ENCODE peak calls at places on chromosomes 6 and 20, in four cellular contexts. C, Y, N and W are unnamed samples.

GRCh38 chr6:85354761-85355618 is 94.9 kb upstream of the NT5E start:
- DNase-seq in N (peak; percentile 74), Y (no peak), C (peak; percentile 14), W (peak; percentile 7)

GRCh38 chr6:43269273-43270007 is 26.2 kb downstream of the TTBK1 start:
- DNase-seq in C (no peak), Y (peak; percentile 88), N (no peak), W (no peak)

GRCh38 chr6:37134622-37135191 is 35.2 kb upstream of the PIM1 start:
- DNase-seq in Y (no peak), N (peak; percentile 97), C (no peak), W (no peak)

GRCh38 chr6:111765681-111766523 is 107.3 kb downstream of the FYN start:
- DNase-seq in Y (no peak), C (no peak), N (no peak), W (no peak)

GRCh38 chr6:79544939-79545450 is 7.8 kb upstream of the LCA5 start:
- DNase-seq in N (peak; percentile 100), Y (no peak), C (no peak), W (peak; percentile 56)

GRCh38 chr20:10250902-10251301 is 32.3 kb downstream of the SNAP25 start:
- DNase-seq in C (no peak), Y (no peak), N (no peak), W (no peak)

GRCh38 chr20:29874476-29875202 is 1382.8 kb upstream of the DEFB115 start:
- DNase-seq in N (no peak), C (no peak), Y (peak; percentile 25), W (no peak)

GRCh38 chr6:100565439-100566104 is 100.9 kb upstream of the SIM1 start:
- DNase-seq in Y (no peak), N (no peak), C (no peak), W (no peak)

GRCh38 chr6:163635731-163636344 is 221.3 kb downstream of the QKI start:
- DNase-seq in N (no peak), Y (no peak), C (no peak), W (no peak)

GRCh38 chr6:116229287-116229913 is 24.5 kb downstream of the TSPYL4 start:
- DNase-seq in C (no peak), Y (no peak), N (peak; percentile 95), W (peak; percentile 95)

GRCh38 chr6:100311707-100312266 is 152.9 kb downstream of the SIM1 start:
- DNase-seq in Y (no peak), C (no peak), N (no peak), W (no peak)

GRCh38 chr6:142013286-142013685 is 119.4 kb upstream of the GJE1 start:
- DNase-seq in N (peak; percentile 59), C (no peak), Y (no peak), W (no peak)

GRCh38 chr6:56246941-56247653 is at the start of gene COL21A1:
- DNase-seq in N (no peak), C (no peak), Y (peak; percentile 68), W (peak; percentile 63)

GRCh38 chr6:56953597-56954388 is 1.1 kb upstream of the BEND6 start:
- DNase-seq in Y (peak; percentile 32), C (no peak), N (no peak), W (no peak)

GRCh38 chr6:36874016-36874442 is 574 bp downstream of the PPIL1 start:
- DNase-seq in Y (no peak), N (no peak), C (no peak), W (no peak)

GRCh38 chr6:53361549-53362031 is 12.8 kb upstream of the ELOVL5 start:
- DNase-seq in C (peak; percentile 57), N (peak; percentile 26), Y (no peak), W (no peak)

GRCh38 chr6:37099442-37099841 is 70.5 kb upstream of the PIM1 start:
- DNase-seq in N (no peak), C (no peak), Y (no peak), W (no peak)

GRCh38 chr20:43383026-43383795 is 74.5 kb upstream of the SRSF6 start:
- DNase-seq in C (no peak), Y (no peak), N (no peak), W (no peak)

GRCh38 chr6:37538107-37538506 is 38.4 kb upstream of the CCDC167 start:
- DNase-seq in Y (no peak), N (no peak), C (no peak), W (no peak)

GRCh38 chr6:146785001-146785585 is 186.3 kb downstream of the ADGB start:
- DNase-seq in Y (no peak), N (peak; percentile 53), C (no peak), W (no peak)

GRCh38 chr20:3846740-3847418 is at the start of gene MAVS:
- DNase-seq in N (peak; percentile 39), C (peak; percentile 67), Y (peak; percentile 98), W (peak; percentile 80)
- H3K27ac ChIP-seq in N (peak within 1 kb of the TSS; percentile 55), C (peak within 1 kb of the TSS; percentile 60), Y (peak within 1 kb of the TSS; percentile 94), W (peak within 1 kb of the TSS; percentile 93)

GRCh38 chr6:127458190-127458589 is 999 bp downstream of the KIAA0408 start:
- DNase-seq in Y (no peak), C (no peak), N (no peak), W (no peak)

GRCh38 chr6:127459231-127459641 is at the start of gene KIAA0408:
- DNase-seq in Y (no peak), N (peak; percentile 59), C (no peak), W (no peak)

GRCh38 chr6:127460465-127460864 is 1.3 kb upstream of the KIAA0408 start:
- DNase-seq in N (no peak), C (no peak), Y (no peak), W (no peak)

GRCh38 chr6:127457444-127458064 is 1.6 kb downstream of the KIAA0408 start:
- DNase-seq in Y (no peak), C (no peak), N (peak; percentile 27), W (no peak)

DNA sequence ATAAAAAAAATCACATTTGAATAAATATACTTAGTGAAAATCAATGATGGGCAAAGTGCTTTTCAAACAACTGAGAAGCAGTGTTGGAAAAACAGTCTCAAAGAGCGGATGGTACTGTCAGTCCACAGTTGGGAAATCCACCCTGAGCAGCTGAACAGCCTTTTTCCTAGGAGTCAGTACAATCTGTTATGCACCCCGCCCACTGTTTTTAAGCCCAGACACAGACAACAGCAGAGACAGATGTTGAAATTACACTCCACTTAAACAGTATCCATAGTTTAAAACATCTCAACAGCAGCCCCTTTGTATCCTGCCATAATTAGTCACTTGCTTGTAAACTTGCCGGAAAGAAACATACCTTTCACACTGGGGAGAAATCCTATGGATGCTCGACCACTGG is 372 bp downstream of the KIAA0408 start:
- DNase-seq in Y (no peak), C (no peak), N (peak; percentile 42), W (no peak)
- H3K27ac ChIP-seq in Y (peak overlapping the region; percentile 67), C (no peak overlapping the region), N (peak overlapping the region; percentile 38), W (no peak overlapping the region)

GRCh38 chr20:24236204-24236603 is 233.2 kb upstream of the SYNDIG1 start:
- DNase-seq in N (no peak), Y (peak; percentile 7), C (no peak), W (no peak)

GRCh38 chr20:24245093-24245492 is 224.3 kb upstream of the SYNDIG1 start:
- DNase-seq in Y (no peak), N (no peak), C (no peak), W (no peak)

GRCh38 chr20:24242763-24243162 is 226.7 kb upstream of the SYNDIG1 start:
- DNase-seq in Y (no peak), C (no peak), N (no peak), W (no peak)

GRCh38 chr20:24236963-24237362 is 232.5 kb upstream of the SYNDIG1 start:
- DNase-seq in N (no peak), Y (no peak), C (no peak), W (no peak)

GRCh38 chr20:24241466-24241865 is 228.0 kb upstream of the SYNDIG1 start:
- DNase-seq in N (no peak), Y (no peak), C (no peak), W (no peak)
- H3K27ac ChIP-seq in N (no peak overlapping the region), Y (no peak overlapping the region), C (no peak overlapping the region), W (no peak overlapping the region)

GRCh38 chr6:149319413-149319812 is 1.9 kb downstream of the TAB2 start:
- DNase-seq in C (no peak), Y (no peak), N (no peak), W (no peak)
- H3K27ac ChIP-seq in C (peak overlapping the region; percentile 35), Y (peak overlapping the region; percentile 96), N (peak overlapping the region; percentile 34), W (peak overlapping the region; percentile 2)

GRCh38 chr20:62378215-62378614 is 8.7 kb upstream of the RPS21 start:
- DNase-seq in C (no peak), N (no peak), Y (peak; percentile 69), W (no peak)

GRCh38 chr20:62381202-62381797 is 5.6 kb upstream of the RPS21 start:
- DNase-seq in N (peak; percentile 51), Y (peak; percentile 37), C (no peak), W (no peak)

GRCh38 chr20:62386383-62387218 is at the start of gene RPS21:
- DNase-seq in N (peak; percentile 80), C (peak; percentile 86), Y (peak; percentile 99), W (peak; percentile 87)

GRCh38 chr20:62381842-62382241 is 5.1 kb upstream of the RPS21 start:
- DNase-seq in Y (no peak), C (no peak), N (no peak), W (no peak)

DNA sequence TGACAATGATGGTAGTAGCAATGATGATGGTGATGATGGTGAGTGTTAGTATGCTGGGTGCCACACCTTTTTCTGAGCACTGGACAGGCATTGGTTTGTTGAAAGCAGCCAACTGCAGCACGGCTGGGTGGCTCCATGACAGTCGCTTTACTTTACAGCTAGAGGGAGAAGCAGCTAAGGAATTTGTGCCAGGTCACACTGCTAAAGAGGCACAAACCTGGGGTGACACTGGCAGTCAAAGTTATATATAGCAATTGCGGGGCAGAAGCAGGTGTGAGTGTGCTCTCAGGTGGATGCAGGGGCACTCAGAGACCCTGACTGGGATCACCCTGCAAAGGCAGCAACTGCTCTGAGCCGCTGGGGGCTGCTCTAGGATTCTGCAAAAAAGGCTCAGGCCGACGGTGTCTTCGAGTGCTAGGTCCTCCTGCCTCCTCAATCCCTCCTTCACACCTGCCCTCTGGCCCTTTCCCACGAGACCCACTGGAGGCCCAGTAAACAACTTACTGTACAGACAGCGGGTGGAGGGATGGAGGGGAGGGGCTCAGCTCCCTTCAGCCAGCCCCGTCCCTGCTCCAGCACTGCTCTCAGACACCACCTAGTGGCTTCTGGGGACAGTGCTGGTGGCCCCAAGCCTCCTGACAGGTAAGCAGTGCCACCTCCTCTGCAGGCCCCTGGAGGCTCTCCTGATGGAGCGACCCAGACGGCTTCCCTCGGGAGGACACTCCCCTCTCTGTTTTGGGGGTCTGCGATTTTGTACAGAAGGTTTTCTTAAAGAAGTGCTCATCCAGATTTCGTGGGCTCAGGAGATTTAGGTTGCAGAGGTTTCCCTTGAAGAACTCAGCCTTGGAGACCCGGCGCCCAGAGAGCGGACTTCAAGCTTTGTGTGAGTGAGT is 4.4 kb upstream of the RPS21 start:
- DNase-seq in N (peak; percentile 65), Y (peak; percentile 24), C (peak; percentile 51), W (peak; percentile 42)
- H3K27ac ChIP-seq in N (no peak overlapping the region), Y (no peak overlapping the region), C (no peak overlapping the region), W (no peak overlapping the region)

DNA sequence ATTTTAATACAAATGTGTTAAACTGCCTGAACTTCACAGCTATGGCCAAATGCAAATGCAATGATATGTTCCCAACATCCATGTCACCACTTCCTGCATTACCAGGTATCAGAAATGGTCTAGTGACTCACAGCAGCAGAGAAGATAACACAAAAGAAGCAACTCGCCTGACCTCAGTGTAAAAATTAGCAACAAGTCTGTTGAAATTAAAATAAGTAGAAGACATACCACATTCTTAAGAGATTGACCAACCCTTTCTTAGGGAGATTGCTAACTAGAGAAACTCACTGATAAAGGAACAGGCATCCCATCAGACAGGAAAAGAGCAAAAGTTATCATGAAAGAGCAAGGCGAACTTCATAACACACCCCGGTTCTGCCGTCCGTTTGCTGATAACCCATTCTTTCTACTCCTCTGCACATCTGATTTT is 45.1 kb downstream of the RNASET2 start:
- DNase-seq in C (no peak), N (no peak), Y (no peak), W (no peak)
- H3K27ac ChIP-seq in C (no peak overlapping the region), N (no peak overlapping the region), Y (no peak overlapping the region), W (no peak overlapping the region)